ENCODE peak calls at places on chromosomes 2 and 18, in nine cellular contexts. T, Q, G, F, S, K, O, Z and C are unnamed samples. For H3K4me1, the result is how much of the 10 kb centered on the place peaks cover.

GRCh38 chr2:96470636-96471035 is 34.5 kb downstream of the NEURL3 start:
- DNase-seq in T (peak), Q (no peak), G (peak), F (no peak), S (peak), K (peak), O (no peak), Z (no peak), C (peak)

GRCh38 chr2:26562811-26563645 is 78.1 kb downstream of the CIB4 start:
- DNase-seq in T (no peak), Q (peak), G (peak), F (no peak), S (peak), K (no peak), O (peak), Z (peak), C (no peak)

GRCh38 chr2:102239344-102239743 is 52.5 kb downstream of the IL1RL2 start:
- DNase-seq in T (no peak), Q (no peak), G (no peak), F (no peak), S (no peak), K (no peak), O (no peak), Z (no peak), C (no peak)

GRCh38 chr2:25445464-25445863 is 103.7 kb upstream of the DNMT3A start:
- DNase-seq in T (no peak), Q (no peak), G (no peak), F (no peak), S (no peak), K (no peak), O (no peak), Z (no peak), C (no peak)

GRCh38 chr2:26574066-26574899 is 66.9 kb downstream of the CIB4 start:
- DNase-seq in T (no peak), Q (no peak), G (no peak), F (no peak), S (no peak), K (no peak), O (no peak), Z (no peak), C (no peak)

GRCh38 chr18:45962866-45963265 is 4.3 kb downstream of the EPG5 start:
- DNase-seq in T (no peak), Q (no peak), G (no peak), F (no peak), S (no peak), K (peak), O (no peak), Z (no peak), C (no peak)

GRCh38 chr2:177432703-177433102 is 40.1 kb downstream of the AGPS start:
- DNase-seq in T (no peak), Q (no peak), G (no peak), F (no peak), S (no peak), K (no peak), O (no peak), Z (no peak), C (no peak)

GRCh38 chr2:108612153-108612513 is 77.9 kb downstream of the LIMS1 start:
- DNase-seq in T (no peak), Q (no peak), G (no peak), F (no peak), S (no peak), K (peak), O (no peak), Z (no peak), C (no peak)

GRCh38 chr2:23248667-23249066 is 136.3 kb upstream of the KLHL29 start:
- DNase-seq in T (no peak), Q (no peak), G (no peak), F (no peak), S (no peak), K (no peak), O (no peak), Z (no peak), C (no peak)

GRCh38 chr2:121038831-121039230 is 246.2 kb downstream of the TFCP2L1 start:
- DNase-seq in T (no peak), Q (no peak), G (no peak), F (no peak), S (peak), K (no peak), O (no peak), Z (peak), C (no peak)

GRCh38 chr2:216877085-216877484 is 17.2 kb upstream of the TNP1 start:
- DNase-seq in T (no peak), Q (no peak), G (no peak), F (no peak), S (no peak), K (no peak), O (peak), Z (no peak), C (no peak)

GRCh38 chr2:182368446-182368845 is 58.4 kb downstream of the PDE1A start:
- DNase-seq in T (no peak), Q (no peak), G (no peak), F (peak), S (no peak), K (peak), O (no peak), Z (no peak), C (no peak)

GRCh38 chr18:31835528-31836138 is 75.0 kb upstream of the SLC25A52 start:
- DNase-seq in T (no peak), Q (no peak), G (no peak), F (no peak), S (peak), K (peak), O (no peak), Z (no peak), C (no peak)

GRCh38 chr2:13015941-13016340 is 299.2 kb downstream of the TRIB2 start:
- DNase-seq in T (no peak), Q (no peak), G (no peak), F (no peak), S (no peak), K (no peak), O (no peak), Z (no peak), C (no peak)

GRCh38 chr2:242031481-242032019 is 162.0 kb downstream of the RTP5 start:
- DNase-seq in T (no peak), Q (no peak), G (peak), F (no peak), S (no peak), K (peak), O (no peak), Z (no peak), C (peak)

GRCh38 chr18:36162981-36163380 is 24.3 kb upstream of the MOCOS start:
- DNase-seq in T (no peak), Q (no peak), G (no peak), F (no peak), S (no peak), K (peak), O (no peak), Z (no peak), C (no peak)

GRCh38 chr2:213004197-213004821 is 147.1 kb downstream of the IKZF2 start:
- DNase-seq in T (no peak), Q (no peak), G (no peak), F (no peak), S (no peak), K (peak), O (no peak), Z (no peak), C (no peak)

GRCh38 chr2:211881449-211881848 is 657.2 kb downstream of the ERBB4 start:
- DNase-seq in T (no peak), Q (no peak), G (no peak), F (no peak), S (no peak), K (no peak), O (no peak), Z (no peak), C (no peak)

GRCh38 chr2:152627010-152627957 is 90.0 kb downstream of the PRPF40A start:
- DNase-seq in T (no peak), Q (no peak), G (no peak), F (no peak), S (no peak), K (peak), O (peak), Z (no peak), C (no peak)

GRCh38 chr2:54969940-54970338 is 80.3 kb downstream of the RTN4 start:
- DNase-seq in T (no peak), Q (no peak), G (no peak), F (no peak), S (no peak), K (no peak), O (no peak), Z (no peak), C (no peak)

GRCh38 chr2:54969295-54969939 is 80.8 kb downstream of the RTN4 start:
- DNase-seq in T (no peak), Q (no peak), G (no peak), F (no peak), S (no peak), K (no peak), O (no peak), Z (no peak), C (no peak)

GRCh38 chr2:54967269-54967668 is 83.0 kb downstream of the RTN4 start:
- DNase-seq in T (no peak), Q (no peak), G (no peak), F (no peak), S (no peak), K (no peak), O (no peak), Z (no peak), C (no peak)

GRCh38 chr2:54967759-54968365 is 82.4 kb downstream of the RTN4 start:
- DNase-seq in T (no peak), Q (no peak), G (no peak), F (no peak), S (no peak), K (no peak), O (no peak), Z (no peak), C (no peak)

GRCh38 chr2:54968561-54969218 is 81.6 kb downstream of the RTN4 start:
- DNase-seq in T (no peak), Q (no peak), G (no peak), F (no peak), S (no peak), K (no peak), O (no peak), Z (no peak), C (no peak)
- H3K27ac ChIP-seq in T (no peak), Q (no peak), G (no peak), F (no peak), S (no peak), K (no peak), O (no peak), Z (no peak), C (no peak)

GRCh38 chr18:58525517-58525916 is 103.4 kb downstream of the ALPK2 start:
- DNase-seq in T (no peak), Q (no peak), G (no peak), F (no peak), S (no peak), K (peak), O (no peak), Z (no peak), C (no peak)
- TF ChIP-seq POLR2A in T (no peak), Q (no peak), G (no peak), F (no peak), S (no peak), K (no peak), O (no peak), Z (no peak), C (no peak)

DNA sequence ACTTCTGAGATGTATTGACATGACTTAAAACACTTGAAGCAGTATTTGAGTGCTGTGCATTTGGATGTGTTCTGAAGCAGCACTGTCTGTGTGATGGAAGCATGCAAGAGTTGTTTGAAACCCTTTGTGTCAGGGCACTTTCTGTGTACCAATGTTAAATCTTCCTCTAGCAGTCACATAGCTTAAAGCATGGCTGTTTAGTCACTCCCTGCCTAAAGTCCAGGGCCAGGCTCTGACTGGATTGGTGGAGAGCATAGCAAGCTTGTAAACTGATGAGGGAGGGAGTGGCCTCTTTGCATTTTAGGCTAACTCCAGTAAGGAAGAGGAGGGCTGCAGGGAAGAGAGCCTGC is 73.5 kb downstream of the MYO1B start:
- DNase-seq in T (no peak), Q (no peak), G (no peak), F (no peak), S (no peak), K (peak), O (peak), Z (no peak), C (no peak)
- H3K4me1 ChIP-seq in T (under half), Q (under half), G (under half), F (under half), S (under half), K (under half), O (under half), Z (under half), C (under half)

GRCh38 chr2:45668509-45668908 is 17.0 kb downstream of the PRKCE start:
- DNase-seq in T (no peak), Q (no peak), G (no peak), F (no peak), S (no peak), K (no peak), O (no peak), Z (no peak), C (no peak)

GRCh38 chr2:45672138-45672537 is 20.7 kb downstream of the PRKCE start:
- DNase-seq in T (no peak), Q (no peak), G (no peak), F (no peak), S (no peak), K (no peak), O (no peak), Z (no peak), C (no peak)

GRCh38 chr2:45670646-45671045 is 19.2 kb downstream of the PRKCE start:
- DNase-seq in T (no peak), Q (no peak), G (no peak), F (no peak), S (no peak), K (no peak), O (no peak), Z (no peak), C (no peak)

GRCh38 chr2:45664635-45665269 is 13.3 kb downstream of the PRKCE start:
- DNase-seq in T (no peak), Q (no peak), G (no peak), F (no peak), S (no peak), K (peak), O (no peak), Z (no peak), C (no peak)

GRCh38 chr2:45669109-45669508 is 17.6 kb downstream of the PRKCE start:
- DNase-seq in T (no peak), Q (no peak), G (no peak), F (no peak), S (no peak), K (peak), O (no peak), Z (no peak), C (no peak)
- H3K27ac ChIP-seq in T (peak), Q (no peak), G (peak), F (peak), S (no peak), K (no peak), O (no peak), Z (no peak), C (peak)

GRCh38 chr2:68767031-68767961 is 32.7 kb downstream of the ARHGAP25 start:
- DNase-seq in T (no peak), Q (no peak), G (no peak), F (no peak), S (no peak), K (no peak), O (no peak), Z (no peak), C (no peak)
- TF ChIP-seq POLR2A in T (no peak), Q (no peak), G (no peak), F (no peak), S (no peak), K (no peak), O (no peak), Z (no peak), C (no peak)

DNA sequence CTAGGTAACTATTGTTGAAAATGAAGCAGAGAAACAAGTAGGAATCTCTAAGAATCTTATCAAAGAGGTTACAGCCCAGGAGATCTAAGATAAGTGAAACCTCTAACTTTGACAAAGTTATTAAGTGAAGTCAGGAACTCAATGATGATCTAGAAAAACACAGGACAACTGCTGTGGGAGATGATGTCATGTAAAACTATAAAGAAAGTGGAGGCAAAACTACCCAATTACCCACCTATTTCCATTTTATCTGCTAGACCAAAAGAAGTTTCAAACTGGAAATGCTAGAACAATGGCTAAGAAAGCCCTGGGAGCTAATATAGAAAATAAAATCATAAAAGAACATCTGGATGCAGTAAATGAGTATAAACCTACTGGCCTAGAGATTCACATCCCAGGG is 50.3 kb downstream of the SATB2 start:
- DNase-seq in T (no peak), Q (no peak), G (no peak), F (no peak), S (no peak), K (no peak), O (no peak), Z (no peak), C (no peak)
- H3K4me1 ChIP-seq in T (under half), Q (under half), G (under half), F (under half), S (under half), K (under half), O (under half), Z (under half), C (under half)

DNA sequence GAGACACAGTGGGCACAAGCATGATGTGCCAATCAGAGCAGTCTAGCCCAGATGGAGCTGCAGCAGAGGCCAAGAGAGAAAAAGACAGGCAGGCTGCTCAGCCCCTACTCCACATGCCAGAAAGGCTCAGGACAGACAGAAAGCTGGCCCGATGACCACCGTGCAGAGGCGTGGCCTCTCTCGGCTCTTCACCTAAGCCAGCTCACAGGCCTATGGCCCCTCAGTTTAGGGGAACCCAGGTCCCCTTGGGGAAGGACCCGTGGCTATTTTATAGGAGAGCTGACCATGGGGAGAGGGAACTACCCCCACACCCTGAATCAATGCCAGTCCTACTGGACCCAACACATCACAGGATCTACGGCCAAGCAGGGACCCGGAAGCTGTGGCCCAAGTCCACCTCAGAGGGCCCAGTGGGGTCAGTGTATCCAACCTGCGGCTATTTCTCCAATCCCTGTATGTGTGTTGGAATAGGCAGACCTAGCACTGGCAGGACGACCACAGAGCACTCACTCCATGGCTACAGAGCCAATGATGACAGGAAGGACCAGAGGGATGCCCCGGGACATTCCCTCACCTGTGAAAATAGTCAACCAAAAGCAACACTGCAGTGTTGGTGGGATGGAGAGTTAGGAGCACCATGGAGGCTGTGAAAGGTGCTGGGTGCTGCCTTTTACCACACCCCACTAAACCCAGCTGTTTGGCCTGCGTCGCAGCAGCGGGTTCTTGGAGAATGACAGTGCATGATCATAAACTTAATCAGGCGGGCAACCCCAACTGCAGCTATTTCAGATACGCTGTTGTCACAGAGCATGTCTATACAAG is 110.7 kb downstream of the EIPR1 start:
- DNase-seq in T (no peak), Q (no peak), G (no peak), F (no peak), S (no peak), K (no peak), O (no peak), Z (no peak), C (no peak)
- H3K27ac ChIP-seq in T (no peak), Q (no peak), G (no peak), F (no peak), S (no peak), K (no peak), O (no peak), Z (no peak), C (no peak)

DNA sequence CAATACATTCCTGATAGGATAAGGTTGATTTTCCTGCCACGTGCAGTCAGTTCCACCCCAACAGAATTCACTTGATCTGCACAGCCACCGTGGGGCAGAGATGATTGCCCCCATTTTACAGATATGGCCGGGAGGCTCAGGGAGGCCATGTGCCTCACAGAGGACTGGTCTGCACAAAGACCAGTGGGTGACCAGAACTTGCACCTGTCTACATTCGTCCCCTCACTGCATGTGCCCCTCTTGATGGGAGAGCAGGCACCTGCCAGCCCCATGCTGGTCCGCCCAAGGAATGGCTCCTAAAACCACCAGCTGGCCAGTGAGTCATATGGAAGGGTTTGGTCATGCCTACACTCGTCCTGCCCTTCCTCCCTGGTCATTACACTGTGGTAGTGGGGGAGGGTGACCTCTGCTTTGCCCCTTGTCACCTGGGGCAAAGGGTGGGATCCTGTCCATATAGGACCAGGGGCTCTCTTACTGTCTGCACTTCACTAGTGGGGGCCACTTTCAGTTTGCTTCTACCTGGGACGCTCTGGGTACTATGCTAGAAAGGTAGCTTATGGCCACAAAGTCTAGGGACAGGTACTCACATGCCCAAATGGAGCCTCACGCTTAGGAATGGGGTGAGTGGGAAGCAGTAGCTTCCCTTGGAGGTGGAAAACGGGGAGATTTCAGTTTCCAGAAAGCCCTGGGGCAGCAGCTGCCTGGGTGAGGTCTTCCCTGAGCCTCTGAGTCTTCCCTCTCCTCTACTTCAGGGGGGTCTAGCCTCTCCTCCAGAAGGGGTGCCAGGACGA is 14.7 kb downstream of the RRM2 start:
- DNase-seq in T (no peak), Q (no peak), G (no peak), F (no peak), S (no peak), K (no peak), O (no peak), Z (no peak), C (no peak)
- TF ChIP-seq POLR2A in T (no peak), Q (no peak), G (no peak), F (no peak), S (no peak), K (no peak), O (no peak), Z (no peak), C (no peak)

GRCh38 chr18:48828201-48828580 is 122.6 kb downstream of the SMAD7 start:
- DNase-seq in T (no peak), Q (no peak), G (no peak), F (peak), S (no peak), K (no peak), O (no peak), Z (no peak), C (no peak)
- H3K4me1 ChIP-seq in T (under half), Q (half or more), G (under half), F (under half), S (under half), K (under half), O (under half), Z (under half), C (under half)